ENCODE peak calls at places on chromosomes 5 and 9, in eight cellular contexts. B, G, X, M, W, H, O and T are unnamed samples.

GRCh38 chr9:134575103-134575816 is 66.3 kb upstream of the COL5A1 start:
- DNase-seq in B (no peak), G (no peak), X (no peak), M (no peak), W (no peak), H (no peak), O (no peak), T (no peak)

GRCh38 chr9:76592105-76593010 is 133.4 kb downstream of the GCNT1 start:
- DNase-seq in B (peak), G (no peak), X (no peak), M (no peak), W (no peak), H (no peak), O (no peak), T (no peak)

GRCh38 chr9:37104183-37104889 is 16.0 kb upstream of the ZCCHC7 start:
- DNase-seq in B (peak), G (no peak), X (no peak), M (no peak), W (no peak), H (no peak), O (no peak), T (no peak)

GRCh38 chr5:38603691-38604090 is 47.2 kb upstream of the LIFR start:
- DNase-seq in B (peak), G (no peak), X (no peak), M (no peak), W (no peak), H (no peak), O (no peak), T (no peak)

GRCh38 chr9:107292811-107293554 is 9.9 kb downstream of the RAD23B start:
- DNase-seq in B (peak), G (no peak), X (no peak), M (no peak), W (no peak), H (no peak), O (no peak), T (no peak)

GRCh38 chr5:79181419-79182022 is 54.4 kb upstream of the JMY start:
- DNase-seq in B (peak), G (no peak), X (no peak), M (no peak), W (no peak), H (no peak), O (no peak), T (no peak)

GRCh38 chr9:70470050-70471015 is 55.9 kb upstream of the KLF9 start:
- DNase-seq in B (peak), G (no peak), X (no peak), M (no peak), W (no peak), H (no peak), O (peak), T (no peak)

GRCh38 chr5:138489705-138490104 is 24.4 kb downstream of the EGR1 start:
- DNase-seq in B (no peak), G (no peak), X (peak), M (no peak), W (no peak), H (no peak), O (no peak), T (no peak)

GRCh38 chr5:100623719-100624118 is 88.5 kb downstream of the FAM174A start:
- DNase-seq in B (peak), G (peak), X (no peak), M (no peak), W (no peak), H (no peak), O (no peak), T (no peak)

GRCh38 chr9:113929634-113930092 is 53.6 kb downstream of the ZNF618 start:
- DNase-seq in B (peak), G (peak), X (no peak), M (no peak), W (no peak), H (no peak), O (no peak), T (no peak)

GRCh38 chr9:136193127-136193890 is 11.6 kb downstream of the LHX3 start:
- DNase-seq in B (no peak), G (no peak), X (no peak), M (no peak), W (no peak), H (no peak), O (no peak), T (no peak)

GRCh38 chr5:142715291-142715690 is 29.4 kb upstream of the FGF1 start:
- DNase-seq in B (no peak), G (no peak), X (no peak), M (no peak), W (no peak), H (no peak), O (no peak), T (no peak)

GRCh38 chr5:134732819-134733218 is 5.5 kb upstream of the CAMLG start:
- DNase-seq in B (no peak), G (no peak), X (no peak), M (no peak), W (no peak), H (no peak), O (no peak), T (no peak)

GRCh38 chr9:98944130-98945074 is 695 bp downstream of the COL15A1 start:
- DNase-seq in B (peak), G (no peak), X (peak), M (no peak), W (peak), H (no peak), O (peak), T (no peak)

GRCh38 chr9:90998573-90998972 is 197.0 kb downstream of the SYK start:
- DNase-seq in B (no peak), G (no peak), X (no peak), M (no peak), W (no peak), H (no peak), O (peak), T (no peak)

GRCh38 chr9:112176410-112177010 is 1.4 kb upstream of the SUSD1 start:
- DNase-seq in B (no peak), G (no peak), X (no peak), M (no peak), W (no peak), H (no peak), O (no peak), T (no peak)

GRCh38 chr9:134566936-134567335 is 74.7 kb upstream of the COL5A1 start:
- DNase-seq in B (no peak), G (no peak), X (no peak), M (no peak), W (no peak), H (no peak), O (peak), T (no peak)

GRCh38 chr5:152119091-152119490 is 194.4 kb upstream of the GLRA1 start:
- DNase-seq in B (no peak), G (no peak), X (no peak), M (no peak), W (no peak), H (no peak), O (no peak), T (no peak)

GRCh38 chr5:95620030-95620869 is at the start of gene GPR150:
- DNase-seq in B (peak), G (no peak), X (peak), M (peak), W (peak), H (peak), O (peak), T (no peak)

GRCh38 chr9:74666625-74667316 is 169.6 kb downstream of the RORB start:
- DNase-seq in B (peak), G (no peak), X (no peak), M (no peak), W (no peak), H (no peak), O (no peak), T (no peak)